ENCODE peak calls at places on chromosomes 5 and 9, in nine cellular contexts. R, K, Y, N, Q, Z, L, X and B are unnamed samples.

GRCh38 chr5:173767580-173768266 is 120.4 kb upstream of the CPEB4 start:
- DNase-seq in R (no peak), K (no peak), Y (no peak), N (no peak), Q (no peak), Z (no peak), L (peak), X (no peak), B (no peak)

GRCh38 chr5:125151150-125151932 is 404.9 kb upstream of the ZNF608 start:
- DNase-seq in R (no peak), K (no peak), Y (no peak), N (no peak), Q (no peak), Z (no peak), L (no peak), X (no peak), B (no peak)

GRCh38 chr5:40790947-40791593 is 7.1 kb downstream of the PRKAA1 start:
- DNase-seq in R (no peak), K (no peak), Y (no peak), N (no peak), Q (no peak), Z (no peak), L (no peak), X (no peak), B (no peak)

GRCh38 chr9:107712390-107712789 is 222.8 kb upstream of the KLF4 start:
- DNase-seq in R (no peak), K (no peak), Y (no peak), N (no peak), Q (peak), Z (peak), L (no peak), X (no peak), B (no peak)

GRCh38 chr5:158032246-158032645 is 173.3 kb upstream of the CLINT1 start:
- DNase-seq in R (no peak), K (no peak), Y (no peak), N (no peak), Q (no peak), Z (no peak), L (no peak), X (no peak), B (no peak)

GRCh38 chr5:135834639-135835529 is at the start of gene SLC25A48:
- DNase-seq in R (no peak), K (no peak), Y (peak), N (peak), Q (no peak), Z (no peak), L (peak), X (no peak), B (no peak)

GRCh38 chr5:88785396-88786216 is 97.4 kb downstream of the MEF2C start:
- DNase-seq in R (peak), K (peak), Y (no peak), N (no peak), Q (peak), Z (peak), L (peak), X (peak), B (peak)

GRCh38 chr9:14608521-14608920 is 84.7 kb downstream of the ZDHHC21 start:
- DNase-seq in R (no peak), K (no peak), Y (no peak), N (no peak), Q (no peak), Z (no peak), L (no peak), X (no peak), B (no peak)

GRCh38 chr9:90861826-90862740 is 60.5 kb downstream of the SYK start:
- DNase-seq in R (no peak), K (no peak), Y (no peak), N (no peak), Q (no peak), Z (no peak), L (no peak), X (no peak), B (no peak)

DNA sequence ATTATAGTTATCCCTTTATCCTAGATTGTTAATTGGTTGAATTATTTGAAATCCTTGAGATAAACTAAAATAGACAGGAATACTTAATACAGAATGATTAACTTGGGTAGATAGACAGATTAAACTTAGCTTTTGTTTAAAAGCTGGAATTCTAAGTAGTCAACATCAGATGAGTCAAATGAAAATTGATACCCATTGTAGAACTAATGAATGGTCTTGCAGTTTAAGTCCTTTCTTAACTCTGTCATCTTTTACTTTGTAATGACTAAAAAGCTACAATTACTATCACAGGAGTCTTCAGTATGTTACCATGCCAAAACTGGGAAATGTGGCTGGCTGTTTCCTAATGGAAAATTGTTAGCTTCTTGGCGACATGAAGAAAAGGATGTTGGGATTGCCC is 20.3 kb upstream of the ANXA1 start:
- DNase-seq in R (no peak), K (no peak), Y (no peak), N (no peak), Q (no peak), Z (no peak), L (no peak), X (no peak), B (no peak)
- TF ChIP-seq CTCF in R (no peak), K (no peak), Y (no peak), N (no peak), Q (no peak), Z (no peak), L (no peak), X (no peak), B (no peak)

GRCh38 chr5:23136958-23137357 is 283.8 kb upstream of the CDH12 start:
- DNase-seq in R (no peak), K (no peak), Y (no peak), N (no peak), Q (no peak), Z (no peak), L (no peak), X (no peak), B (no peak)

GRCh38 chr5:23139338-23140171 is 286.4 kb upstream of the CDH12 start:
- DNase-seq in R (no peak), K (no peak), Y (no peak), N (no peak), Q (no peak), Z (peak), L (no peak), X (no peak), B (no peak)
- TF ChIP-seq CTCF in R (no peak), K (peak), Y (peak), N (peak), Q (no peak), Z (peak), L (peak), X (no peak), B (peak)

DNA sequence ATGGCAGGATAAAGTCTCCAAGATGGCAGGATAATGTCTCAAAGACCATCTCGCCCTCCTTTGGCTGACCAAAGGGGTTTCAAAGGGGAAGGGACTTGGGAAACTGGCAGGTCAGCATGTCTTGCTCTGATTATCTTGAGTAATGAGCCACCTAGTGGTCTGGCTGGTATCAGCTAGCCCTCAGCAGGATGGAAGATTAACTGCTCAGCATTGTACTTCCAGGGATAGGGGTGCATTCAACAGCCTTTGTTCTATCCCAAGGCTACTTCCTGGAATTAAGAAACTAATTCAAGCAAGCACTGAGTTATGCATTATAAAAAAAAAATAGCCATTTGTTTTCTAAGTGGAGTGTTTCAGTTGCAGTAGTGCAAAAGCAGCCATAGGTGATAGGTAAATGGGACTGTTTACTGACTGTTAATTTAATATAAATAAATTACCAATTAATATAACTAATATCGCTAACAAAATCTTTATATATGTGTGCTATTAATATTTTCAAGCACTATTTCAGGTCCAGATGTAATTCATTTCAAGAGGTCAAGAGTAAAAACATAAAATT is 555.5 kb downstream of the CDH9 start:
- DNase-seq in R (no peak), K (peak), Y (peak), N (no peak), Q (no peak), Z (peak), L (no peak), X (no peak), B (no peak)
- TF ChIP-seq CTCF in R (no peak), K (peak), Y (peak), N (peak), Q (peak), Z (peak), L (peak), X (no peak), B (no peak)

DNA sequence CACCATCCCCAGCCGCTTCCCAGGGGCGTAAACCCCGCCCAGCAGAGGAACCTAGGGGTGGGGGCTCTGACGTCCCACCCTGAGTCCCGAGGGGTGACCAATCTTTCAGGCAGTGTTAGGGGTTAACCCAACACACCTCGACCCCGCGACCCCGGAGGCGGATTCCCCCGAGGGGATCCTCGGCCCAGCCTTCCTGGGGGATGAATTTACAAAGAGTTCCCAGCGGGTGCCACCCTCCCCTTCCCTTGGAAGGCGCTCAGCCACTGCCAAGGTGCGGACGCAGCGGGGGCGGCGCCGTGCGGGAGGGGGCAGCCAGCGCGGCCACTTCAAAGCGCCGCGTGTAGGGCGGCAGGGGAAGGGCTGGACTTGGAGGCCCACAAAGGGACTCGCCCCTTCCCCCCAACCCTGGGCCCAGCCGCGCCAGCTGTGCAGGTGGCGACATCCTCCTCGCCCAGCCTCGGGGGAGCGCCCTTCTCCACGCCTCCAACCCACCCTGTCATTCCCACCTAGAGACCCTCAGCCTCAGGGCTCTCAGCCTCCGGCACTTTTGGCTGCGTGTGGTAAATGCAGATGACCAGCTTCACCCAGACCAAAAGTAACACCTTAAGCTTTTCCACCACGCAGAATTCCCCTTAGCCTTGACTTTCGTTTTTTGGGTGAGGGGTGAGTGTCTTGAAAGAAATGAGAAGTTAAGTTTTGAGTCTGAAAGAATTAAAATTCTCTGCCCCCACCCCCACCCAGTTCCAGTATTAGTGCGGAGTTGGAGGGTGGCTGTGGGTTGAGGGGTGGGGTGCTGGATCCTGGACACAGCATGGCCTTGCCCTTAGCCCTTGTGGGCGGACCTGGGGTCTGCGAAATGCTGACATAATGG is 43.3 kb upstream of the TCF7 start:
- DNase-seq in R (no peak), K (no peak), Y (peak), N (no peak), Q (no peak), Z (no peak), L (no peak), X (no peak), B (no peak)
- TF ChIP-seq CTCF in R (no peak), K (no peak), Y (peak), N (no peak), Q (no peak), Z (no peak), L (no peak), X (no peak), B (no peak)

DNA sequence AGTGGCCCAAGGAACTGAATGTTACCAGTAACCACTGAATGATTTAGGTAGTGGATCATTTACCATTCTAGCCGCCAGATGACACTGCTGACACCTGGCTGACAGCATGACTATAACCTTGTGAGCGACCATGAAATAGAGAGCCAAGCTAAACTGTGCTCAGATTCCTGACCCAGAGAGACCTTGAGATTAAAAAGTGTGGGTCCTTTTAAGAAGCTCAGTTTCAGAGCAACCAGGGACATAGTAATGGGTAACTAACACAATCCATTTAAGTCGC is 566.0 kb downstream of the EFNA5 start:
- DNase-seq in R (no peak), K (no peak), Y (peak), N (no peak), Q (no peak), Z (no peak), L (peak), X (no peak), B (no peak)
- TF ChIP-seq CTCF in R (no peak), K (no peak), Y (peak), N (no peak), Q (no peak), Z (no peak), L (peak), X (no peak), B (no peak)

DNA sequence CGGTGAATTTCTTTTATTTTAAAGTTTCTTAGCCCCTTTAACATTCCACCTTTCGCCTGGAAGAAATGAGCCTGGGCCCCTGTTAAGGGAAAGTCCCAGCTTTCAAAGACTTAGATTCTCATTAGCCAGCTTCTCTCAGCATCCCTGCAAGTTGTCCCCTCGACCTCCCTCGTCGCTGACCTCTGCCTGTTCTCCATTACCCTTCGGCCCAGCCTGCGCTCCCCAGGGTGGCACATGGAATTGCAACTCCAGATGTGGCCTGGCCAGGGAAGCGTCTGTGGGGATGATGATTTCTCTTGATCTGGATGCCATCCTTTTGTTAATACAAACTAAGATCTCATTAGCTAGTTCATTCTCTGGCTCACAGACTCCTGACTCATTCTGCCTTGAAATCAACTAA is 43.4 kb upstream of the FANCC start:
- DNase-seq in R (no peak), K (no peak), Y (no peak), N (no peak), Q (no peak), Z (no peak), L (no peak), X (no peak), B (no peak)
- TF ChIP-seq CTCF in R (no peak), K (no peak), Y (no peak), N (peak), Q (no peak), Z (no peak), L (no peak), X (no peak), B (no peak)

GRCh38 chr5:172645271-172645670 is 4.2 kb downstream of the NEURL1B start:
- DNase-seq in R (no peak), K (no peak), Y (no peak), N (no peak), Q (no peak), Z (no peak), L (no peak), X (no peak), B (no peak)

GRCh38 chr5:172647341-172648007 is 6.4 kb downstream of the NEURL1B start:
- DNase-seq in R (no peak), K (no peak), Y (no peak), N (no peak), Q (no peak), Z (no peak), L (no peak), X (no peak), B (no peak)

GRCh38 chr5:172648008-172648359 is 6.9 kb downstream of the NEURL1B start:
- DNase-seq in R (no peak), K (no peak), Y (no peak), N (no peak), Q (no peak), Z (peak), L (no peak), X (no peak), B (no peak)

GRCh38 chr5:172648755-172649154 is 7.7 kb downstream of the NEURL1B start:
- DNase-seq in R (no peak), K (no peak), Y (no peak), N (no peak), Q (no peak), Z (no peak), L (no peak), X (no peak), B (no peak)

DNA sequence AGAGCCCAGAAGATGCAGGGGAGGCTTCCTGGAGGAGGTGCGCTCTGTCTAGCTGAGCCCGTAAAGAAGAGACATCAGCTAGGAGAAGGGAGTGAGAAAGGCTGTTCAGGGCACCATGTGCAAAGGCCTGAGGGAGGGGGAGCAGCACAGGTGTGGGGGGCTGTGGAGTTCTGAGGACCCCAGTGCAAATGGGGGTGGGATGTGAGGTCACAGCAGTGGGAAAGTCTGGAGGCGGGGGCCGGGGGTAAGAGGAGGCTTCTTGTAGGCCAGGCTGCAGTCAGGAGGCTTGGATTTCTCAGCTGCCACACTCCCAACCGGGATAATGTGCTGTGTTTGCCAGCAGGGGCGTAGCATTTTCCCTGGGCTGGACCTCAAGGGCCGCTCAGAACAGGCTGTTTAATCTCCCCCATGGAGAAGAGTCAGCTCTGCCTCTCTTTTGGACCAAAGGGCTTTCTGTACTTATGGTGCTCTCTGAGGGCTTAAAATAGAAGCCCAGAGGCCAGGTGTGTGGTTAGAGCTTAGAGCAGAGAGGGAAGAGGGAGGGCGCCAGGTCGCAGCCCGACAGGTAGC is 5.7 kb downstream of the NEURL1B start:
- DNase-seq in R (no peak), K (no peak), Y (no peak), N (no peak), Q (no peak), Z (peak), L (peak), X (peak), B (no peak)
- TF ChIP-seq CTCF in R (peak), K (peak), Y (no peak), N (peak), Q (peak), Z (peak), L (peak), X (peak), B (peak)

GRCh38 chr5:13830536-13830935 is 114.0 kb downstream of the DNAH5 start:
- DNase-seq in R (no peak), K (no peak), Y (no peak), N (no peak), Q (no peak), Z (no peak), L (no peak), X (no peak), B (no peak)

GRCh38 chr5:13833440-13833839 is 111.0 kb downstream of the DNAH5 start:
- DNase-seq in R (no peak), K (no peak), Y (no peak), N (no peak), Q (no peak), Z (no peak), L (no peak), X (no peak), B (no peak)

GRCh38 chr5:13831236-13831810 is 113.2 kb downstream of the DNAH5 start:
- DNase-seq in R (no peak), K (no peak), Y (no peak), N (no peak), Q (no peak), Z (no peak), L (no peak), X (no peak), B (peak)
- TF ChIP-seq CTCF in R (peak), K (no peak), Y (no peak), N (no peak), Q (no peak), Z (no peak), L (no peak), X (no peak), B (no peak)

GRCh38 chr9:69937358-69937757 is 106.3 kb upstream of the MAMDC2 start:
- DNase-seq in R (no peak), K (no peak), Y (no peak), N (no peak), Q (no peak), Z (no peak), L (no peak), X (no peak), B (no peak)

GRCh38 chr9:69931340-69931739 is 110.7 kb downstream of the CFAP95 start:
- DNase-seq in R (no peak), K (no peak), Y (no peak), N (no peak), Q (no peak), Z (peak), L (no peak), X (no peak), B (no peak)

GRCh38 chr9:69933445-69933844 is 110.2 kb upstream of the MAMDC2 start:
- DNase-seq in R (no peak), K (no peak), Y (no peak), N (no peak), Q (no peak), Z (no peak), L (no peak), X (no peak), B (no peak)

GRCh38 chr9:69936427-69936826 is 107.2 kb upstream of the MAMDC2 start:
- DNase-seq in R (no peak), K (no peak), Y (no peak), N (no peak), Q (peak), Z (peak), L (no peak), X (no peak), B (peak)

GRCh38 chr9:69932901-69933300 is 110.7 kb upstream of the MAMDC2 start:
- DNase-seq in R (no peak), K (no peak), Y (no peak), N (no peak), Q (no peak), Z (no peak), L (no peak), X (no peak), B (no peak)
- TF ChIP-seq CTCF in R (no peak), K (no peak), Y (no peak), N (no peak), Q (peak), Z (peak), L (no peak), X (no peak), B (peak)